ENCODE peak calls at places on chromosome 3, in four cellular contexts. O is fibroblast of lung, G is mammary epithelial cell, C is endothelial cell of umbilical vein. E is an unnamed sample.
A peak's percentile ranks its signal among the peaks of the same experiment; 100 is the strongest.

GRCh38 chr3:122021811-122022401 is at the start of gene ILDR1:
- DNase-seq in O (no peak), G (no peak), C (no peak), E (no peak)

GRCh38 chr3:140602781-140603180 is 75.1 kb upstream of the TRIM42 start:
- DNase-seq in O (no peak), G (no peak), C (no peak), E (no peak)

GRCh38 chr3:101725192-101725889 is 927 bp downstream of the CEP97 start:
- DNase-seq in O (peak; percentile 18), G (no peak), C (peak; percentile 53), E (peak; percentile 7)

GRCh38 chr3:78690806-78691205 is 1077.0 kb downstream of the ROBO1 start:
- DNase-seq in O (peak; percentile 55), G (no peak), C (peak; percentile 12), E (peak; percentile 74)

GRCh38 chr3:4492240-4493007 is 724 bp upstream of the ITPR1 start:
- DNase-seq in O (peak; percentile 64), G (peak; percentile 80), C (peak; percentile 65), E (peak; percentile 63)

GRCh38 chr3:110576962-110577361 is 494.7 kb upstream of the NECTIN3 start:
- DNase-seq in O (peak; percentile 82), G (peak; percentile 77), C (peak; percentile 65), E (peak; percentile 87)

GRCh38 chr3:35393916-35394315 is 245.4 kb upstream of the ARPP21 start:
- DNase-seq in O (no peak), G (no peak), C (no peak), E (peak; percentile 34)

GRCh38 chr3:42166214-42166613 is 75.1 kb downstream of the TRAK1 start:
- DNase-seq in O (no peak), G (no peak), C (no peak), E (no peak)

GRCh38 chr3:165837058-165837525 is at the start of gene BCHE:
- DNase-seq in O (peak; percentile 89), G (no peak), C (peak; percentile 78), E (peak; percentile 60)

GRCh38 chr3:41683666-41684350 is 278.1 kb downstream of the ULK4 start:
- DNase-seq in O (peak; percentile 51), G (peak; percentile 63), C (no peak), E (peak; percentile 82)

GRCh38 chr3:143234521-143234920 is 115.0 kb downstream of the CHST2 start:
- DNase-seq in O (no peak), G (no peak), C (no peak), E (peak; percentile 75)

GRCh38 chr3:59519094-59519493 is 469.3 kb upstream of the CFAP20DC start:
- DNase-seq in O (no peak), G (no peak), C (no peak), E (no peak)

GRCh38 chr3:150248116-150248864 is 159.8 kb upstream of the TSC22D2 start:
- DNase-seq in O (peak; percentile 92), G (peak; percentile 28), C (no peak), E (peak; percentile 93)

GRCh38 chr3:101362408-101362807 is 42.0 kb upstream of the IMPG2 start:
- DNase-seq in O (no peak), G (no peak), C (no peak), E (no peak)

GRCh38 chr3:151864423-151865101 is 8.9 kb upstream of the SUCNR1 start:
- DNase-seq in O (peak; percentile 85), G (peak; percentile 62), C (peak; percentile 84), E (peak; percentile 81)

GRCh38 chr3:157872902-157873301 is 233.3 kb downstream of the SHOX2 start:
- DNase-seq in O (no peak), G (no peak), C (no peak), E (no peak)

GRCh38 chr3:86282106-86282787 is 708.7 kb downstream of the VGLL3 start:
- DNase-seq in O (no peak), G (no peak), C (no peak), E (no peak)

GRCh38 chr3:177058647-177059046 is 138.6 kb downstream of the TBL1XR1 start:
- DNase-seq in O (no peak), G (no peak), C (no peak), E (no peak)

GRCh38 chr3:17979248-17979647 is 236.8 kb upstream of the TBC1D5 start:
- DNase-seq in O (no peak), G (no peak), C (no peak), E (no peak)

GRCh38 chr3:167899090-167899489 is 163.6 kb downstream of the SERPINI1 start:
- DNase-seq in O (no peak), G (no peak), C (no peak), E (no peak)

GRCh38 chr3:97967966-97968365 is 4.3 kb downstream of the RIOX2 start:
- DNase-seq in O (no peak), G (no peak), C (no peak), E (no peak)

GRCh38 chr3:195768831-195769303 is 42.9 kb downstream of the MUC4 start:
- DNase-seq in O (no peak), G (no peak), C (no peak), E (no peak)

DNA sequence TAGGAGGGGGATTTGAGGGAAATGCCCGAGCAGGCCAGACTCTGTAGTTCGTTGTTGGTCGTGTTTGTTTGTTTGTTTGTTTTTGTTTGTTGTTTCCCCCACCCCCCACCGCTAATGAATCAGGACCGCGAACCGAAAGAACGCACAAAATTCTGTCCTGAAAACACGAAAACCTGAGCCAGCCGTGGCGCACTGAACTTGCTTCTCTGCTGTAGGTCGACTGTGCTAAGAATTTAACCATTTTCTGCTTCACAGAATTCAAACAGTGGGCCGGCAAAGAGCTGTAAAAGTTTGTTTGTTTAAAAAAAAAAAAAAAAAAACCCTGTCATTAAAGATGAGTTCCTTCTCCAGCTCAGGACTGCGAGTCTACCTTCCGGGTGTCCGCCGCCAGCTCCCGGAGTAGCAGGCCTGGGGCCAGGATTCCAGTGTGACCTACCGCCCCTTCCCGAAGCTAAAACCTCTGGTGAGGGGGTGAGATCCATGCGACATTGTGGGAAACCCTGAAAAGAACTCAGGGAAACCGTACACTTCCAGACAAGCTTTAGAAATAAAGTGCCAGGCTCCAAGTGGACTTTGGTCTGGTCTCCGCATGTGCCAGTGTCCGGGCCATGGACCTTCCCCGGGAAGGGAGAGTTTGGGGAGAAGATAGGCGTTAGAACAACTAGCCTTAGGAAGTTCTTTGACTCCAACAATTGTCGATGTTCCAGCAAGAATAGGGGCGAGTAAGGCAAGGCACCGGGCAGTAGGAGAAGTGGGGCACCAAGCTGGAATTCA is 12.0 kb downstream of the ZIC4 start:
- DNase-seq in O (no peak), G (no peak), C (no peak), E (no peak)
- TF ChIP-seq EZH2 in O (no peak), G (no peak), C (no peak), E (no peak)

GRCh38 chr3:3353153-3353552 is 173.7 kb upstream of the CRBN start:
- DNase-seq in O (no peak), G (no peak), C (no peak), E (no peak)
- TF ChIP-seq EZH2 in O (no peak), G (no peak), C (no peak), E (no peak)

GRCh38 chr3:197564097-197564843 is 8.5 kb upstream of the BDH1 start:
- DNase-seq in O (no peak), G (no peak), C (no peak), E (peak; percentile 2)

GRCh38 chr3:197561926-197562325 is 6.2 kb upstream of the BDH1 start:
- DNase-seq in O (no peak), G (no peak), C (no peak), E (no peak)

GRCh38 chr3:197558000-197558399 is 2.2 kb upstream of the BDH1 start:
- DNase-seq in O (no peak), G (no peak), C (no peak), E (no peak)

GRCh38 chr3:197559662-197560061 is 3.9 kb upstream of the BDH1 start:
- DNase-seq in O (no peak), G (no peak), C (no peak), E (no peak)

GRCh38 chr3:197562398-197563251 is 6.9 kb upstream of the BDH1 start:
- DNase-seq in O (no peak), G (no peak), C (no peak), E (no peak)
- TF ChIP-seq EZH2 in O (no peak), G (no peak), C (no peak), E (no peak)

DNA sequence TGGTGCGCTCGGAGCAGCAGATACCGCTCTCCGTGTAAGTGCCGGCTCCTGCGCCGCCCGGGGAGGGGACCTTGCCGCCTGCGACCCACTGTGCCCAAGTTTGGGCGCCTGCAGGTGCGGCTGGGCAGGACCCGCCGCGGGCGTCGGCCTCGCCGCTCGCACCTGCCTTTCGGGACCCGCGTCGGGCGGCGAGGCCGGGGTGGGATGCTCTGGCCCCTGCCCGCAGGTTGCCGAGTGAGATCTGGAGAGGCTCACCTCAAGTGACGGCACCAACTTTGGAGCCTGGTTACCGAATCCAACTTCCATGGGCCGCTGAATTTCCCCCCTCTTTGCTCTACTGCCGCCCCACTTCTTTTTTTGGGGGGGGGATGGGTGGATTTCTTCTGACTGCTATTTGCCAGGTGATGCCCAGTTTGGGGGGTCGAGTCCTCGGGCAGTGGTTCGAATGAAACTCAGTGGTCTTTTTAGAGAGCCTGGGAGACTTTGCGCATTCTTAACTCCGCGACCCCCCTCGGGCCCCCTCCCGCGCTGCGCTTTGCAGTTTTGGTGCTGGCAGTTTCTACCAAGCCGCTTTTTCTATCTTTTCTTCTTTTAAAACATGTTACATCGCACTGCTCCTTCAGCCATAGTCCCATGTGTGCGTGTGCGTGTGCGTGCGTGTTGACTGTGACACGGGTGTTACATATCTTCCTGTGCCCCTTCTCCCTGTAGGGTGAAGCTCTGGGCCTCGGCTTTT is 618 bp downstream of the CACNA2D3 start:
- DNase-seq in O (no peak), G (peak; percentile 1), C (no peak), E (no peak)
- TF ChIP-seq EZH2 in O (peak; percentile 65), G (peak; percentile 35), C (peak; percentile 76), E (peak; percentile 46)

GRCh38 chr3:184601576-184602405 is 40.2 kb downstream of the EPHB3 start:
- DNase-seq in O (no peak), G (no peak), C (no peak), E (no peak)

GRCh38 chr3:184603156-184604030 is 41.8 kb downstream of the EPHB3 start:
- DNase-seq in O (no peak), G (no peak), C (no peak), E (peak; percentile 10)

GRCh38 chr3:184600685-184601377 is 39.2 kb downstream of the EPHB3 start:
- DNase-seq in O (no peak), G (peak; percentile 64), C (no peak), E (no peak)

GRCh38 chr3:184604039-184604955 is 42.7 kb downstream of the EPHB3 start:
- DNase-seq in O (no peak), G (no peak), C (no peak), E (no peak)

GRCh38 chr3:184602406-184603155 is 41.0 kb downstream of the EPHB3 start:
- DNase-seq in O (no peak), G (peak; percentile 60), C (no peak), E (no peak)
- TF ChIP-seq EZH2 in O (peak; percentile 83), G (no peak), C (peak; percentile 73), E (peak; percentile 56)

GRCh38 chr3:83895892-83896291 is 1062.9 kb upstream of the CADM2 start:
- DNase-seq in O (no peak), G (no peak), C (no peak), E (no peak)
- TF ChIP-seq EZH2 in O (no peak), G (no peak), C (no peak), E (no peak)

E was measured in astrocyte.